ENCODE peak calls at places on chromosomes 2 and 18, in ten cellular contexts. Y is heart left ventricle, Z is spleen, R is tibial nerve, E is stomach, H is ovary, C is IMR-90, U is sigmoid colon, L is vagina, N is esophagus squamous epithelium. K is an unnamed sample.
A peak's percentile ranks its signal among the peaks of the same experiment; 100 is the strongest.

GRCh38 chr2:17979707-17980106 is 101.2 kb downstream of the KCNS3 start:
- DNase-seq in Y (no peak), Z (no peak), R (no peak), E (no peak), H (no peak), C (peak; percentile 86), U (no peak), L (no peak), N (no peak), K (no peak)

GRCh38 chr18:2050016-2050415 is 521.3 kb downstream of the METTL4 start:
- DNase-seq in Y (no peak), Z (no peak), R (no peak), E (no peak), H (no peak), C (no peak), U (no peak), L (no peak), N (no peak), K (no peak)

GRCh38 chr2:101831351-101831865 is 133.9 kb downstream of the MAP4K4 start:
- DNase-seq in Y (no peak), Z (no peak), R (peak; percentile 65), E (peak; percentile 78), H (peak; percentile 77), C (peak; percentile 78), U (peak; percentile 84), L (no peak), N (no peak), K (peak; percentile 54)

GRCh38 chr18:31513189-31513907 is 15.4 kb downstream of the DSG2 start:
- DNase-seq in Y (no peak), Z (no peak), R (no peak), E (no peak), H (no peak), C (peak; percentile 48), U (no peak), L (no peak), N (no peak), K (no peak)

GRCh38 chr18:23406271-23406787 is 46.8 kb upstream of the RIOK3 start:
- DNase-seq in Y (no peak), Z (no peak), R (no peak), E (no peak), H (no peak), C (peak; percentile 40), U (no peak), L (no peak), N (no peak), K (no peak)

GRCh38 chr18:42969366-42969765 is 146.1 kb downstream of the RIT2 start:
- DNase-seq in Y (no peak), Z (no peak), R (no peak), E (no peak), H (no peak), C (no peak), U (no peak), L (no peak), N (no peak), K (no peak)

GRCh38 chr2:77191665-77192064 is 330.5 kb downstream of the LRRTM4 start:
- DNase-seq in Y (no peak), Z (no peak), R (no peak), E (no peak), H (no peak), C (no peak), U (no peak), L (no peak), N (no peak), K (no peak)

GRCh38 chr2:47003641-47004427 is 88.2 kb upstream of the MCFD2 start:
- DNase-seq in Y (peak; percentile 43), Z (no peak), R (no peak), E (no peak), H (no peak), C (no peak), U (no peak), L (no peak), N (no peak), K (no peak)

GRCh38 chr2:135984199-135985017 is 1.0 kb downstream of the DARS1 start:
- DNase-seq in Y (no peak), Z (no peak), R (no peak), E (no peak), H (no peak), C (no peak), U (no peak), L (no peak), N (no peak), K (no peak)

GRCh38 chr2:135975702-135976101 is 9.7 kb downstream of the DARS1 start:
- DNase-seq in Y (no peak), Z (no peak), R (no peak), E (no peak), H (no peak), C (no peak), U (no peak), L (no peak), N (no peak), K (no peak)

GRCh38 chr2:135985018-135985825 is at the start of gene DARS1:
- DNase-seq in Y (peak; percentile 97), Z (peak; percentile 96), R (peak; percentile 79), E (peak; percentile 91), H (peak; percentile 97), C (peak; percentile 91), U (peak; percentile 95), L (peak; percentile 93), N (peak; percentile 30), K (peak; percentile 87)

GRCh38 chr2:135985826-135986393 is 484 bp upstream of the DARS1 start:
- DNase-seq in Y (no peak), Z (no peak), R (no peak), E (no peak), H (no peak), C (no peak), U (no peak), L (no peak), N (no peak), K (no peak)

DNA sequence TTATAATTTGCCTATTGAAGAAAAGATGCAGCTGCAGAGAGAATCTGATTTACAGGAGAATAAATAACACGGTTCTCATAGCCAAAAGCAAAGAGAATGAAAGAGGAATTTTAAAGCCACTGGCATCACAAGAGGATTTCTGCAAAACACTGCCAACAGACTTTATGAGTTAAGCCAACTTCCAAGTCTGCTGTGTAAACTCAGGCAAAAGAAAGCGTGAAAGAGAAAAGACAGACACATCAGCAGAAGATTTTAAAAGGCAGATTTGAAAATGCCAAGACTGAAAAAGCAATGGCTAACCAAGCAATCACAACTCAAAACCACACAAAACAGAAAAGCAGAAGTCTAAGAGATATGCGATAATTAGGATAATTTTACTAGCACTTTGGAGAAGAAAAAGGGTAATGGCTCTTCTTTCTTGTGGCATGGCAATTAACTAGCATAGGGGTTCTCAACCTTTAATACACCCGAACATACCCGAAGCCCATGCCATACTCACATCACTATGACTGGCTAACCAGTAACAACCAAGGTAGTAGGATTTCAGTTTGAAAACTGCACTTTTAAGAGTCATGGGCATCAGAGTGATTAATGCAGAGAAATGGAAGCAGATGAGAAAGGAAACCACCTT is 4.9 kb downstream of the DARS1 start:
- DNase-seq in Y (no peak), Z (no peak), R (no peak), E (no peak), H (no peak), C (no peak), U (no peak), L (no peak), N (no peak), K (no peak)
- H3K36me3 ChIP-seq in Y (no peaks in the 10 kb centered on the region), Z (peaks cover 3% of the 10 kb centered on the region), R (no peaks in the 10 kb centered on the region), E (peaks cover 64% of the 10 kb centered on the region), H (peaks cover 2% of the 10 kb centered on the region), C (peaks cover 19% of the 10 kb centered on the region), U (peaks cover 14% of the 10 kb centered on the region), L (peaks cover 33% of the 10 kb centered on the region), N (peaks cover 76% of the 10 kb centered on the region), K (no peaks in the 10 kb centered on the region)

GRCh38 chr2:45643095-45643494 is 8.4 kb upstream of the PRKCE start:
- DNase-seq in Y (no peak), Z (no peak), R (no peak), E (no peak), H (no peak), C (no peak), U (no peak), L (no peak), N (no peak), K (no peak)
- TF ChIP-seq CTCF in Y (no peak), Z (no peak), R (no peak), E (no peak), H (no peak), C (no peak), U (no peak), L (no peak), N (no peak), K (no peak)

GRCh38 chr2:225764346-225764745 is 364.8 kb downstream of the NYAP2 start:
- DNase-seq in Y (no peak), Z (no peak), R (no peak), E (no peak), H (no peak), C (no peak), U (no peak), L (no peak), N (no peak), K (no peak)

GRCh38 chr2:225763711-225764110 is 364.2 kb downstream of the NYAP2 start:
- DNase-seq in Y (no peak), Z (no peak), R (no peak), E (no peak), H (no peak), C (no peak), U (no peak), L (no peak), N (no peak), K (no peak)

GRCh38 chr2:225766431-225766830 is 366.9 kb downstream of the NYAP2 start:
- DNase-seq in Y (no peak), Z (no peak), R (no peak), E (no peak), H (no peak), C (peak; percentile 6), U (no peak), L (no peak), N (no peak), K (no peak)

GRCh38 chr2:225768741-225769140 is 369.2 kb downstream of the NYAP2 start:
- DNase-seq in Y (no peak), Z (no peak), R (no peak), E (no peak), H (no peak), C (no peak), U (no peak), L (no peak), N (no peak), K (no peak)

GRCh38 chr2:225765845-225766244 is 366.3 kb downstream of the NYAP2 start:
- DNase-seq in Y (no peak), Z (no peak), R (no peak), E (no peak), H (no peak), C (no peak), U (no peak), L (no peak), N (no peak), K (no peak)
- TF ChIP-seq POLR2A in Y (no peak), Z (no peak), R (no peak), E (no peak), H (no peak), C (no peak), U (no peak), L (no peak), N (no peak), K (no peak)

GRCh38 chr2:235935773-235936172 is 232.4 kb downstream of the GBX2 start:
- DNase-seq in Y (no peak), Z (no peak), R (no peak), E (peak; percentile 20), H (no peak), C (no peak), U (peak; percentile 42), L (no peak), N (no peak), K (no peak)

GRCh38 chr2:235937092-235937491 is 231.1 kb downstream of the GBX2 start:
- DNase-seq in Y (no peak), Z (no peak), R (no peak), E (peak; percentile 3), H (no peak), C (no peak), U (peak; percentile 19), L (no peak), N (no peak), K (no peak)

GRCh38 chr2:235936493-235936892 is 231.7 kb downstream of the GBX2 start:
- DNase-seq in Y (no peak), Z (no peak), R (no peak), E (peak; percentile 2), H (no peak), C (no peak), U (no peak), L (no peak), N (no peak), K (no peak)

GRCh38 chr2:235934059-235934896 is 233.9 kb downstream of the GBX2 start:
- DNase-seq in Y (no peak), Z (no peak), R (no peak), E (peak; percentile 4), H (no peak), C (peak; percentile 50), U (no peak), L (no peak), N (no peak), K (no peak)

DNA sequence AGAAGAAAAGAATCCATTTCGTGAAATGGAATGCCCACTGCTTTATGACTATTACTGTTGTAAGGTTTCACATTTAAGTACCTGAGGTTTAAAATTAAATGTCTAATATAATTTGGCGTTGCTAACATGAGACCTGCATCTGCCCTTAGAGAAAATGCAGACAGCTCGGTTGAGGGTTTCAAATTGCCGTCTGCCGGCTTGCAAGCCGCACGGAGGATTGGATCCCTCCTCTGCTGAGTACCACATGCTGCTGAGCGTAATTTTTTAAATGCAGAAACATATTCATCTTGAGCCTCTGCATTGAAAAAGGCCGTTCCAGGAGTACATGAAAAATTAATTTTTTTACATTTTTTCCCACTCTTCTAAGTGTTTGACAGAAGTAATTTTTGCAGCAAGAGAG is 233.1 kb downstream of the GBX2 start:
- DNase-seq in Y (no peak), Z (no peak), R (no peak), E (no peak), H (no peak), C (no peak), U (no peak), L (no peak), N (no peak), K (no peak)
- H3K36me3 ChIP-seq in Y (no peaks in the 10 kb centered on the region), Z (no peaks in the 10 kb centered on the region), R (no peaks in the 10 kb centered on the region), E (peaks cover 55% of the 10 kb centered on the region), H (no peaks in the 10 kb centered on the region), C (peaks cover 4% of the 10 kb centered on the region), U (no peaks in the 10 kb centered on the region), L (peaks cover 12% of the 10 kb centered on the region), N (peaks cover 36% of the 10 kb centered on the region), K (no peaks in the 10 kb centered on the region)